ENCODE peak calls at places on chromosome 18, in five cellular contexts. I is PC-9, T is A673, S is A549, Q is lower lobe of right lung. V is an unnamed sample. For H3K4me1, the result is how much of the 10 kb centered on the place peaks cover.

GRCh38 chr18:56257215-56257614 is 381.2 kb downstream of the TXNL1 start:
- DNase-seq in T (peak), Q (no peak), S (no peak), I (peak), V (no peak)

GRCh38 chr18:49500136-49500921 is 13.3 kb upstream of the C18orf32 start:
- DNase-seq in T (peak), Q (peak), S (no peak), I (no peak), V (no peak)

GRCh38 chr18:42707080-42707479 is 408.4 kb downstream of the RIT2 start:
- DNase-seq in T (no peak), Q (no peak), S (no peak), I (no peak), V (no peak)

GRCh38 chr18:48777737-48778111 is 173.0 kb downstream of the SMAD7 start:
- DNase-seq in Q (peak), I (no peak), T (no peak), S (no peak), V (no peak)

GRCh38 chr18:31252522-31252921 is 65.4 kb upstream of the DSG1 start:
- DNase-seq in Q (no peak), T (no peak), S (no peak), I (no peak), V (no peak)

GRCh38 chr18:23281626-23282436 is 146.5 kb downstream of the CABLES1 start:
- DNase-seq in S (peak), I (peak), Q (no peak), T (peak), V (no peak)

GRCh38 chr18:45357681-45358470 is 257.4 kb upstream of the SLC14A2 start:
- DNase-seq in T (no peak), I (no peak), S (no peak), Q (no peak), V (no peak)

GRCh38 chr18:49898421-49898820 is 85.1 kb upstream of the ACAA2 start:
- DNase-seq in Q (no peak), I (no peak), S (peak), T (peak), V (no peak)

GRCh38 chr18:3036108-3036507 is 23.2 kb upstream of the LPIN2 start:
- DNase-seq in S (no peak), T (no peak), I (no peak), Q (no peak), V (no peak)

GRCh38 chr18:74367905-74368304 is 52.3 kb downstream of the C18orf63 start:
- DNase-seq in S (no peak), I (no peak), Q (no peak), T (no peak), V (no peak)

GRCh38 chr18:66778048-66778447 is 174.2 kb upstream of the CDH19 start:
- DNase-seq in T (no peak), I (no peak), Q (no peak), S (no peak), V (no peak)

GRCh38 chr18:34999734-35000397 is 41.3 kb upstream of the MAPRE2 start:
- DNase-seq in Q (no peak), I (no peak), T (no peak), S (no peak), V (peak)

GRCh38 chr18:41347057-41347456 is 608.0 kb upstream of the PIK3C3 start:
- DNase-seq in S (no peak), I (no peak), Q (no peak), T (no peak), V (no peak)

GRCh38 chr18:55275042-55275897 is 312.7 kb downstream of the TCF4 start:
- DNase-seq in T (peak), Q (no peak), S (no peak), I (peak), V (no peak)

GRCh38 chr18:71371951-71372605 is 1083.2 kb downstream of the SOCS6 start:
- DNase-seq in S (no peak), Q (no peak), I (no peak), T (no peak), V (peak)

GRCh38 chr18:71374294-71374693 is 1085.4 kb downstream of the SOCS6 start:
- DNase-seq in T (no peak), I (no peak), Q (no peak), S (no peak), V (no peak)

DNA sequence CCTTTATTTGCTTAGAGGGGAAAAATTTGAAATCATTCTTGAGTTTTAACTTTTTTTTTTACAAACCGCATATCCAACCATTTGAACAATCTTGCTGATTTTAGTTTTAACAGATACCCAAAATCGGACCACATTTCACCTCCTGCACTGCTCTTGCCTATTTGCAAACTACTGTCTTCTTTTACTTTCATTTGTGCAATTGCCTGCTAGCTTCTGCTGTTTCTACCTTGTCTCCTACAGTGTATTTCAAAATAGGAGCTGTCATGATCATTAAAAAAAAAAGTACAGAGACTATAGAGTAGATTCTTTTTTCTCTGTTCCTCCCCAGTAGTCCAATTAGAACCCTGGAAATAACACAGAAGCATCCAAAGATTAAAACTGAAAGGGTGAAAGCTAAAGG is 1081.2 kb downstream of the SOCS6 start:
- DNase-seq in I (no peak), T (no peak), S (no peak), Q (no peak), V (no peak)
- H3K4me1 ChIP-seq in I (under half), T (under half), S (under half), Q (under half), V (under half)

DNA sequence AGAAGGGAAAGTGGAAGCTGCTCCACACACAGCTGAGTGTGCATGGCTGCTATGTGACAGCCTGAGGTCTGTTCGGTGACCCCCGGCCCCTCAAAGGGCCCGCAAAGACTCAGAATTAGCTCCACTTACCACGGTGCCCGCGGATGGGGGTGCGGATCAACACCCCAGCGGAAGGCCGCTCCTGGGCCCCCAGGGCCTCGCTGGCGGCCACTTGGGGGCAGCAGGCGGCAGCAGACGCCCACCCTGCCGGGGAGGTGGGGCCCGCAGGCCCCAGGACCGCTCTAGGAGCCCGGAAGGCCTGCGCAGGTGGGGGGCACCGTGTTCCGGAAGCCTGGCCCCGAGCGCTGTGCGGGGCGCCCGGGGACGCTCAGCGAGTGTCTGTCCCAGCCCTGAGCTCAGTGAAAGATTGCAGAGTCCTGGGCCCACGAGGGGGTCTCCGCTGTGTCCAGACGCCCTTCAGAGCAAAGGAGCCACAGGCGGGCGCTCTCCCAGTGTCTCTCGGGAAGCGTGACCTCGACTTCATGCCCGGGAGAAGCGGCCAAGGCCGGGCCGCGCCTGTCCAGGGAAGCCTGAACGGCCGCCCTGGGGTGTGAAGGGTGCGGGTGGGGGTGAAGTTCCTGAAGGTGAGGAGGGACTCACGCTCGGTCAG is 118.6 kb downstream of the VAPA start:
- DNase-seq in I (no peak), Q (no peak), S (no peak), T (no peak), V (no peak)
- H3K4me1 ChIP-seq in I (under half), Q (under half), S (under half), T (under half), V (under half)

GRCh38 chr18:62784966-62785413 is 69.6 kb downstream of the PHLPP1 start:
- DNase-seq in T (peak), S (no peak), I (no peak), Q (no peak), V (no peak)
- H3K4me1 ChIP-seq in T (under half), S (half or more), I (under half), Q (under half), V (under half)

DNA sequence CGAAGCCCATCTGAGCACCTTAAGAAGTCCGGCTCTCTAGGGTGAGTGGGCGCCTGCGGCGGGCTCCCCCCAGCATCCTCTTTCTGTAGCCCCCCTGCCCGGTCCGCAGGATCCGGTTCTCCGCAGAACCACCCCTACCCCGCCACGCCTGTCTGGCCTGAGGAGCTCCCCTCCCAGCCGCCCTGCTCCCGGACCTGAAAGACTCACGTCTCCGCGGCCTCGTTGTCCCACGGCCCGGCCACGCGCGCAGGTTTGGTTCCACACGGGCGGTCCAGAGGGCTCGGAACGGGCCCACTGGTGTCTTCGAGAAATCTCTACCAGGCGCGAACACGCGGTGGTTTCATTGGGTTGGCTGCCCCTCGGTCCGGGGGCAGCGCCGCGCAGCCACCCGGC is 237 bp downstream of the SLC39A6 start:
- DNase-seq in Q (no peak), S (no peak), I (no peak), T (no peak), V (no peak)
- H3K4me1 ChIP-seq in Q (under half), S (under half), I (under half), T (under half), V (under half)

GRCh38 chr18:36492604-36493329 is 195.3 kb downstream of the FHOD3 start:
- DNase-seq in S (no peak), I (no peak), T (no peak), Q (no peak), V (no peak)

GRCh38 chr18:36493349-36494281 is 196.1 kb downstream of the FHOD3 start:
- DNase-seq in S (no peak), Q (no peak), T (no peak), I (no peak), V (no peak)

GRCh38 chr18:36499938-36500337 is 202.4 kb downstream of the FHOD3 start:
- DNase-seq in S (no peak), Q (no peak), I (no peak), T (no peak), V (no peak)

GRCh38 chr18:36501100-36501499 is 203.6 kb downstream of the FHOD3 start:
- DNase-seq in T (no peak), S (no peak), I (no peak), Q (no peak), V (no peak)

GRCh38 chr18:36496022-36496421 is 198.5 kb downstream of the FHOD3 start:
- DNase-seq in S (no peak), T (no peak), Q (no peak), I (no peak), V (no peak)
- H3K4me1 ChIP-seq in S (under half), T (under half), Q (under half), I (under half), V (under half)

DNA sequence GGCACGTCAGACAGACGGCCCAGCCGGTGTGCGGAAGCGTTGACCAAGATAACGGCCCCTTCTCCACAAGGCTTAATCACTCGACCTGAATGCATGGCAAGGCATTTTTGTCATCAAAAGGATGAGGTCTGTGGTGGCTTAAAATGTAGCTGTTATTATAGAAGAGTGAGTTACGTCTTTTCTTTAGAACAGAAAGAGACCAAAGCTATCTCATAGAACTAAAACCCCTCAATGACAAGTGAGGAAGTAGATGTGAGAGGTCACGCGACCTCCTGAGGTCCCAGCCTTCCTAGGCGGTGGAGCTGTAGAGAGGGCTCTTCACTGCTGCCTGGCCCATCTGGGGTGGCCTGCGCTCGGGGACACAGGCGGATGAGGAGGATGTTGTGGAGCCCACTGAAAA is 75.7 kb downstream of the LDLRAD4 start:
- DNase-seq in Q (no peak), T (no peak), I (no peak), S (no peak), V (no peak)
- H3K4me1 ChIP-seq in Q (under half), T (under half), I (under half), S (under half), V (under half)

DNA sequence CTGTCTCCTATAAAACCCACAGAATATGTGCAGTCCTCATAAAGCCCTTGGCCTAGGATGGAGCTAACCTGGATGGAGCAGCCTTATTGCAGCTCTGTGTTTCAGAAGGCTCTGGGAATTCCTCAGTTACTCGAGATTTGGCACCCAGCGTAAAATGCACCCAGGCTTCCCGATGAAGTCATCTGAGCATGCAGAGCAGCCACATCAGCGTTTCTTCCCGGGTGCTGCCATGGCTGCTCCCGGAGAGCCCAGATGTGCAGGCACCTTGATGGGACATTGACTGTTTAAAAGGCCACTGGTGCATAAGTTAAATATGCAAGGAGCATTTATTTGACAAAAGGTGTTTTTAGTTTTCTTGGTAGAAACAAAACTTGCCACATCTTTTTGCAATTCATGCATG is 115.2 kb downstream of the MBP start:
- DNase-seq in Q (no peak), T (no peak), I (no peak), S (no peak), V (no peak)
- H3K4me1 ChIP-seq in Q (under half), T (under half), I (under half), S (under half), V (under half)